ENCODE peak calls at places on chromosome 14, in four cellular contexts. H is fibroblast of the aortic adventitia, O is hypothalamus, D is astrocyte. Y is an unnamed sample.

GRCh38 chr14:93712838-93713724 is 75.2 kb downstream of the PRIMA1 start:
- DNase-seq in H (no peak), O (no peak), D (no peak), Y (no peak)

GRCh38 chr14:20278414-20278813 is 27.3 kb downstream of the TTC5 start:
- DNase-seq in H (peak; percentile 4), O (no peak), D (no peak), Y (no peak)

GRCh38 chr14:98666545-98666944 is 605.5 kb downstream of the BCL11B start:
- DNase-seq in H (no peak), O (no peak), D (no peak), Y (no peak)

GRCh38 chr14:63454863-63455622 is 88.1 kb downstream of the PPP2R5E start:
- DNase-seq in H (peak; percentile 55), O (no peak), D (peak; percentile 69), Y (no peak)

GRCh38 chr14:93984987-93985410 is 8.6 kb upstream of the ASB2 start:
- DNase-seq in H (peak; percentile 69), O (peak; percentile 20), D (peak; percentile 96), Y (no peak)

GRCh38 chr14:61153436-61153835 is 127.7 kb downstream of the TMEM30B start:
- DNase-seq in H (peak; percentile 56), O (no peak), D (peak; percentile 82), Y (no peak)

GRCh38 chr14:55749201-55749812 is 169.3 kb downstream of the KTN1 start:
- DNase-seq in H (no peak), O (no peak), D (no peak), Y (no peak)

GRCh38 chr14:23638414-23639047 is 2.4 kb downstream of the DHRS2 start:
- DNase-seq in H (no peak), O (no peak), D (no peak), Y (no peak)

GRCh38 chr14:68468437-68469207 is 324.2 kb downstream of the ZFP36L1 start:
- DNase-seq in H (peak; percentile 63), O (no peak), D (peak; percentile 96), Y (no peak)

GRCh38 chr14:51507556-51508511 is 143.9 kb upstream of the FRMD6 start:
- DNase-seq in H (peak; percentile 81), O (peak; percentile 58), D (peak; percentile 52), Y (peak; percentile 41)

GRCh38 chr14:98956616-98957015 is 315.4 kb downstream of the BCL11B start:
- DNase-seq in H (no peak), O (no peak), D (no peak), Y (no peak)

GRCh38 chr14:31038521-31039166 is 12.5 kb upstream of the STRN3 start:
- DNase-seq in H (peak; percentile 64), O (no peak), D (no peak), Y (no peak)

GRCh38 chr14:52012635-52013034 is 23.3 kb downstream of the RTRAF start:
- DNase-seq in H (peak; percentile 74), O (no peak), D (no peak), Y (no peak)

GRCh38 chr14:61527325-61528100 is 167.8 kb upstream of the HIF1A start:
- DNase-seq in H (peak; percentile 59), O (no peak), D (peak; percentile 92), Y (no peak)

GRCh38 chr14:91112172-91112571 is 1.7 kb upstream of the DGLUCY start:
- DNase-seq in H (no peak), O (no peak), D (no peak), Y (no peak)

GRCh38 chr14:105071326-105071725 is 6.1 kb upstream of the GPR132 start:
- DNase-seq in H (no peak), O (no peak), D (no peak), Y (no peak)

Y was measured in pancreas.